ENCODE peak calls at places on chromosomes 3 and 15, in nine cellular contexts. Q is SK-N-SH treated with all-trans-retinoic acid at 6 μM for 48 hours; J is RWPE2; S is stimulated activated naive CD8-positive, alpha-beta T cell treated with anti-CD3 and anti-CD28 coated beads, Interleukin-15, Interleukin-2, amounts not matched to agents 100 U/mL and 50 U/mL, for 24 hours; B is right cardiac atrium; L is lower lobe of right lung; P is foreskin keratinocyte; R is left cardiac atrium; X is HepG2. C is an unnamed sample.

GRCh38 chr3:111761309-111761795 is 97.7 kb upstream of the PHLDB2 start:
- ATAC-seq in X (no peak), R (no peak), J (peak; percentile 94), Q (peak; percentile 87), B (no peak), L (peak; percentile 65), P (peak; percentile 95), S (peak; percentile 73), C (peak; percentile 95)

GRCh38 chr3:120153294-120153693 is 59.0 kb upstream of the GSK3B start:
- ATAC-seq in L (peak; percentile 64), J (peak; percentile 89), B (no peak), Q (peak; percentile 97), X (no peak), P (peak; percentile 93), R (no peak), S (no peak), C (peak; percentile 86)

GRCh38 chr3:55476515-55476914 is 10.6 kb downstream of the WNT5A start:
- ATAC-seq in J (peak; percentile 78), R (no peak), X (no peak), S (no peak), B (no peak), L (no peak), Q (peak; percentile 62), P (peak; percentile 78), C (no peak)

GRCh38 chr3:60101628-60102027 is 1051.8 kb upstream of the CFAP20DC start:
- ATAC-seq in P (no peak), X (no peak), S (no peak), R (no peak), B (no peak), Q (no peak), L (no peak), J (no peak), C (no peak)

GRCh38 chr3:4741404-4742307 is 237.6 kb upstream of the BHLHE40 start:
- ATAC-seq in R (peak; percentile 85), L (peak; percentile 92), S (peak; percentile 24), Q (peak; percentile 96), B (peak; percentile 89), J (peak; percentile 89), P (peak; percentile 91), X (no peak), C (peak; percentile 91)

GRCh38 chr15:82572311-82572710 is 32.1 kb upstream of the RPS17 start:
- ATAC-seq in X (peak; percentile 32), R (no peak), P (peak; percentile 64), S (no peak), J (peak; percentile 51), Q (peak; percentile 25), B (peak; percentile 25), L (peak; percentile 21), C (no peak)

GRCh38 chr3:40118031-40118610 is 191.4 kb upstream of the EIF1B start:
- ATAC-seq in X (no peak), Q (no peak), B (no peak), S (no peak), L (no peak), P (no peak), J (no peak), R (no peak), C (no peak)

GRCh38 chr3:193868590-193868989 is 267.4 kb upstream of the HES1 start:
- ATAC-seq in Q (no peak), S (no peak), J (no peak), X (no peak), B (no peak), R (no peak), L (no peak), P (no peak), C (no peak)

GRCh38 chr3:154143873-154144272 is 22.7 kb downstream of the ARHGEF26 start:
- ATAC-seq in Q (peak; percentile 22), P (no peak), B (no peak), J (no peak), S (no peak), X (no peak), L (no peak), R (no peak), C (no peak)

GRCh38 chr3:9169951-9170850 is 79.2 kb downstream of the SRGAP3 start:
- ATAC-seq in J (no peak), P (no peak), L (peak; percentile 6), X (no peak), S (no peak), R (no peak), B (no peak), Q (no peak), C (no peak)

GRCh38 chr3:105459566-105460290 is 93.0 kb downstream of the ALCAM start:
- ATAC-seq in R (no peak), P (no peak), L (peak; percentile 51), S (no peak), Q (no peak), B (no peak), J (no peak), X (no peak), C (no peak)

GRCh38 chr3:64815195-64815627 is 127.4 kb upstream of the ADAMTS9 start:
- ATAC-seq in B (peak; percentile 84), S (no peak), X (no peak), R (peak; percentile 81), P (no peak), J (no peak), L (peak; percentile 52), Q (peak; percentile 88), C (no peak)

GRCh38 chr15:82919231-82919886 is 33.2 kb downstream of the HOMER2 start:
- ATAC-seq in P (peak; percentile 46), J (peak; percentile 75), Q (no peak), X (peak; percentile 96), S (no peak), R (no peak), B (peak; percentile 27), L (peak; percentile 75), C (peak; percentile 96)